ENCODE peak calls at places on chromosomes 4 and X, in eight cellular contexts. E is H4; H is suprapubic skin; R is COR-L47; N is Right ventricle myocardium superior; B is activated CD4-positive, alpha-beta T cell treated with anti-CD3 and anti-CD28 coated beads, Interleukin-2, amount 10 ng/mL, durations not matched to agents 7 days and 5 days; P is activated naive CD8-positive, alpha-beta T cell treated with anti-CD3 and anti-CD28 coated beads, Interleukin-2, amount 10 ng/mL, durations not matched to agents 7 days and 5 days; Q is GM06990. V is an unnamed sample.

GRCh38 chr4:48228887-48229462 is 40.7 kb downstream of the TEC start:
- DNase-seq in E (no peak), H (no peak), R (no peak), N (no peak), B (no peak), P (no peak), Q (no peak), V (no peak)

GRCh38 chr4:5220028-5220427 is 168.7 kb downstream of the STK32B start:
- DNase-seq in E (no peak), H (no peak), R (no peak), N (no peak), B (no peak), P (no peak), Q (no peak), V (no peak)

GRCh38 chrX:6129195-6129594 is 99.5 kb downstream of the NLGN4X start:
- DNase-seq in E (no peak), H (no peak), R (no peak), N (no peak), B (no peak), P (no peak), Q (no peak), V (no peak)

GRCh38 chrX:119247702-119248101 is 11.6 kb downstream of the PGRMC1 start:
- DNase-seq in E (no peak), H (no peak), R (no peak), N (no peak), B (no peak), P (no peak), Q (no peak), V (no peak)

GRCh38 chr4:72971572-72971971 is 97.9 kb downstream of the COX18 start:
- DNase-seq in E (peak), H (no peak), R (no peak), N (no peak), B (no peak), P (no peak), Q (no peak), V (no peak)

GRCh38 chr4:100872811-100873210 is 355.0 kb upstream of the EMCN start:
- DNase-seq in E (no peak), H (no peak), R (no peak), N (no peak), B (no peak), P (no peak), Q (no peak), V (no peak)

GRCh38 chr4:16150716-16151115 is 66.9 kb upstream of the PROM1 start:
- DNase-seq in E (no peak), H (no peak), R (no peak), N (no peak), B (no peak), P (no peak), Q (no peak), V (no peak)

GRCh38 chr4:2341911-2342652 is 76.4 kb downstream of the ZFYVE28 start:
- DNase-seq in E (no peak), H (peak), R (no peak), N (peak), B (no peak), P (peak), Q (no peak), V (peak)

GRCh38 chrX:40006025-40007017 is 91.4 kb downstream of the BCOR start:
- DNase-seq in E (no peak), H (peak), R (no peak), N (peak), B (no peak), P (peak), Q (no peak), V (no peak)

GRCh38 chrX:19649227-19650009 is 134.1 kb upstream of the MAP3K15 start:
- DNase-seq in E (no peak), H (no peak), R (no peak), N (no peak), B (no peak), P (no peak), Q (no peak), V (no peak)

GRCh38 chr4:29423836-29424721 is 1296.1 kb upstream of the PCDH7 start:
- DNase-seq in E (peak), H (no peak), R (no peak), N (no peak), B (no peak), P (no peak), Q (no peak), V (no peak)

GRCh38 chrX:100748133-100748532 is 16.2 kb upstream of the SYTL4 start:
- DNase-seq in E (no peak), H (no peak), R (no peak), N (no peak), B (no peak), P (no peak), Q (no peak), V (no peak)

GRCh38 chrX:78105944-78106650 is 2.0 kb downstream of the PGK1 start:
- DNase-seq in E (no peak), H (no peak), R (no peak), N (no peak), B (peak), P (no peak), Q (no peak), V (no peak)

GRCh38 chrX:48904180-48904579 is 6.5 kb downstream of the PQBP1 start:
- DNase-seq in E (no peak), H (no peak), R (no peak), N (no peak), B (no peak), P (no peak), Q (no peak), V (no peak)

GRCh38 chr4:119068529-119068962 is 67.1 kb upstream of the MYOZ2 start:
- DNase-seq in E (no peak), H (no peak), R (no peak), N (no peak), B (no peak), P (no peak), Q (no peak), V (no peak)

GRCh38 chr4:122827899-122828601 is 1.4 kb downstream of the FGF2 start:
- DNase-seq in E (peak), H (peak), R (peak), N (no peak), B (peak), P (no peak), Q (peak), V (no peak)

GRCh38 chr4:74659576-74660411 is 134.5 kb downstream of the BTC start:
- DNase-seq in E (peak), H (no peak), R (no peak), N (no peak), B (no peak), P (no peak), Q (no peak), V (no peak)

GRCh38 chrX:132592880-132593279 is 104.0 kb upstream of the MBNL3 start:
- DNase-seq in E (peak), H (no peak), R (peak), N (no peak), B (peak), P (no peak), Q (no peak), V (no peak)